ENCODE peak calls at places on chromosomes 2 and 18, in six cellular contexts. One of them, this sample, is unnamed. For H3K36me3, the result is how much of the 10 kb centered on the place peaks cover.

GRCh38 chr2:72932045-72932444 is 14.7 kb downstream of the EMX1 start:
- DNase-seq in adipocyte: no peak
- DNase-seq in brain microvascular endothelial cell: no peak
- DNase-seq in fibroblast of lung: peak
- DNase-seq in kidney epithelial cell: no peak
- DNase-seq in effector memory CD4-positive, alpha-beta T cell: no peak
- DNase-seq in this sample: no peak

GRCh38 chr2:147663964-147664363 is 180.9 kb upstream of the ACVR2A start:
- DNase-seq in adipocyte: no peak
- DNase-seq in brain microvascular endothelial cell: no peak
- DNase-seq in fibroblast of lung: no peak
- DNase-seq in kidney epithelial cell: no peak
- DNase-seq in effector memory CD4-positive, alpha-beta T cell: no peak
- DNase-seq in this sample: no peak

GRCh38 chr18:48412339-48412929 is 3.3 kb upstream of the ZBTB7C start:
- DNase-seq in adipocyte: peak
- DNase-seq in brain microvascular endothelial cell: no peak
- DNase-seq in fibroblast of lung: peak
- DNase-seq in kidney epithelial cell: no peak
- DNase-seq in effector memory CD4-positive, alpha-beta T cell: no peak
- DNase-seq in this sample: no peak

GRCh38 chr2:58698610-58699009 is 457.5 kb upstream of the FANCL start:
- DNase-seq in adipocyte: no peak
- DNase-seq in brain microvascular endothelial cell: no peak
- DNase-seq in fibroblast of lung: no peak
- DNase-seq in kidney epithelial cell: no peak
- DNase-seq in effector memory CD4-positive, alpha-beta T cell: no peak
- DNase-seq in this sample: no peak

GRCh38 chr18:457120-457519 is 43.4 kb downstream of the COLEC12 start:
- DNase-seq in adipocyte: peak
- DNase-seq in brain microvascular endothelial cell: peak
- DNase-seq in fibroblast of lung: peak
- DNase-seq in kidney epithelial cell: no peak
- DNase-seq in effector memory CD4-positive, alpha-beta T cell: no peak
- DNase-seq in this sample: no peak

GRCh38 chr18:52701219-52701935 is 361.4 kb downstream of the DCC start:
- DNase-seq in adipocyte: no peak
- DNase-seq in brain microvascular endothelial cell: no peak
- DNase-seq in fibroblast of lung: no peak
- DNase-seq in kidney epithelial cell: no peak
- DNase-seq in effector memory CD4-positive, alpha-beta T cell: no peak
- DNase-seq in this sample: no peak

GRCh38 chr2:111984213-111984604 is 70.9 kb upstream of the TMEM87B start:
- DNase-seq in adipocyte: no peak
- DNase-seq in brain microvascular endothelial cell: no peak
- DNase-seq in fibroblast of lung: no peak
- DNase-seq in kidney epithelial cell: no peak
- DNase-seq in effector memory CD4-positive, alpha-beta T cell: no peak
- DNase-seq in this sample: no peak

GRCh38 chr2:174078275-174078674 is 113.1 kb upstream of the SP3 start:
- DNase-seq in adipocyte: peak
- DNase-seq in brain microvascular endothelial cell: no peak
- DNase-seq in fibroblast of lung: peak
- DNase-seq in kidney epithelial cell: no peak
- DNase-seq in effector memory CD4-positive, alpha-beta T cell: no peak
- DNase-seq in this sample: no peak

GRCh38 chr2:145108385-145108784 is 588.5 kb upstream of the ZEB2 start:
- DNase-seq in adipocyte: no peak
- DNase-seq in brain microvascular endothelial cell: no peak
- DNase-seq in fibroblast of lung: no peak
- DNase-seq in kidney epithelial cell: no peak
- DNase-seq in effector memory CD4-positive, alpha-beta T cell: no peak
- DNase-seq in this sample: no peak

GRCh38 chr2:225865468-225865867 is 466.0 kb downstream of the NYAP2 start:
- DNase-seq in adipocyte: peak
- DNase-seq in brain microvascular endothelial cell: no peak
- DNase-seq in fibroblast of lung: peak
- DNase-seq in kidney epithelial cell: no peak
- DNase-seq in effector memory CD4-positive, alpha-beta T cell: no peak
- DNase-seq in this sample: no peak

GRCh38 chr18:74271656-74272055 is 20.1 kb downstream of the CYB5A start:
- DNase-seq in adipocyte: no peak
- DNase-seq in brain microvascular endothelial cell: no peak
- DNase-seq in fibroblast of lung: no peak
- DNase-seq in kidney epithelial cell: no peak
- DNase-seq in effector memory CD4-positive, alpha-beta T cell: no peak
- DNase-seq in this sample: no peak

GRCh38 chr2:216698291-216698690 is 2.9 kb upstream of the IGFBP5 start:
- DNase-seq in adipocyte: no peak
- DNase-seq in brain microvascular endothelial cell: no peak
- DNase-seq in fibroblast of lung: no peak
- DNase-seq in kidney epithelial cell: no peak
- DNase-seq in effector memory CD4-positive, alpha-beta T cell: no peak
- DNase-seq in this sample: no peak

GRCh38 chr2:223952280-223952968 is 4.8 kb upstream of the MRPL44 start:
- DNase-seq in adipocyte: no peak
- DNase-seq in brain microvascular endothelial cell: no peak
- DNase-seq in fibroblast of lung: no peak
- DNase-seq in kidney epithelial cell: no peak
- DNase-seq in effector memory CD4-positive, alpha-beta T cell: no peak
- DNase-seq in this sample: no peak

GRCh38 chr2:151861171-151861570 is 33.0 kb upstream of the ARL5A start:
- DNase-seq in adipocyte: peak
- DNase-seq in brain microvascular endothelial cell: no peak
- DNase-seq in fibroblast of lung: no peak
- DNase-seq in kidney epithelial cell: peak
- DNase-seq in effector memory CD4-positive, alpha-beta T cell: no peak
- DNase-seq in this sample: no peak

GRCh38 chr2:238947920-238948710 is 100.2 kb downstream of the TWIST2 start:
- DNase-seq in adipocyte: peak
- DNase-seq in brain microvascular endothelial cell: peak
- DNase-seq in fibroblast of lung: peak
- DNase-seq in kidney epithelial cell: peak
- DNase-seq in effector memory CD4-positive, alpha-beta T cell: no peak
- DNase-seq in this sample: peak

GRCh38 chr2:237512774-237513466 is 25.9 kb downstream of the MLPH start:
- DNase-seq in adipocyte: peak
- DNase-seq in brain microvascular endothelial cell: peak
- DNase-seq in fibroblast of lung: peak
- DNase-seq in kidney epithelial cell: peak
- DNase-seq in effector memory CD4-positive, alpha-beta T cell: peak
- DNase-seq in this sample: peak

GRCh38 chr2:227198866-227199265 is 34.4 kb downstream of the COL4A3 start:
- DNase-seq in adipocyte: no peak
- DNase-seq in brain microvascular endothelial cell: no peak
- DNase-seq in fibroblast of lung: no peak
- DNase-seq in kidney epithelial cell: no peak
- DNase-seq in effector memory CD4-positive, alpha-beta T cell: no peak
- DNase-seq in this sample: no peak

GRCh38 chr2:207162319-207162718 is 3.4 kb downstream of the KLF7 start:
- DNase-seq in adipocyte: peak
- DNase-seq in brain microvascular endothelial cell: no peak
- DNase-seq in fibroblast of lung: peak
- DNase-seq in kidney epithelial cell: no peak
- DNase-seq in effector memory CD4-positive, alpha-beta T cell: no peak
- DNase-seq in this sample: no peak

GRCh38 chr2:43519711-43520221 is 76.1 kb downstream of the THADA start:
- DNase-seq in adipocyte: peak
- DNase-seq in brain microvascular endothelial cell: peak
- DNase-seq in fibroblast of lung: peak
- DNase-seq in kidney epithelial cell: peak
- DNase-seq in effector memory CD4-positive, alpha-beta T cell: no peak
- DNase-seq in this sample: peak

GRCh38 chr2:170157025-170157684 is 20.8 kb upstream of the MYO3B start:
- DNase-seq in adipocyte: no peak
- DNase-seq in brain microvascular endothelial cell: peak
- DNase-seq in fibroblast of lung: peak
- DNase-seq in kidney epithelial cell: peak
- DNase-seq in effector memory CD4-positive, alpha-beta T cell: no peak
- DNase-seq in this sample: no peak

GRCh38 chr2:57146951-57147350 is 899.7 kb upstream of the VRK2 start:
- DNase-seq in adipocyte: peak
- DNase-seq in brain microvascular endothelial cell: no peak
- DNase-seq in fibroblast of lung: no peak
- DNase-seq in kidney epithelial cell: no peak
- DNase-seq in effector memory CD4-positive, alpha-beta T cell: no peak
- DNase-seq in this sample: no peak

GRCh38 chr2:67388680-67389079 is 8.5 kb upstream of the ETAA1 start:
- DNase-seq in adipocyte: no peak
- DNase-seq in brain microvascular endothelial cell: no peak
- DNase-seq in fibroblast of lung: no peak
- DNase-seq in kidney epithelial cell: no peak
- DNase-seq in effector memory CD4-positive, alpha-beta T cell: no peak
- DNase-seq in this sample: no peak

GRCh38 chr2:102159295-102159694 is 16.7 kb downstream of the IL1R1 start:
- DNase-seq in adipocyte: peak
- DNase-seq in brain microvascular endothelial cell: no peak
- DNase-seq in fibroblast of lung: no peak
- DNase-seq in kidney epithelial cell: no peak
- DNase-seq in effector memory CD4-positive, alpha-beta T cell: no peak
- DNase-seq in this sample: no peak

GRCh38 chr18:73614812-73615211 is 532.8 kb downstream of the FBXO15 start:
- DNase-seq in adipocyte: peak
- DNase-seq in brain microvascular endothelial cell: peak
- DNase-seq in fibroblast of lung: peak
- DNase-seq in kidney epithelial cell: peak
- DNase-seq in effector memory CD4-positive, alpha-beta T cell: no peak
- DNase-seq in this sample: peak

GRCh38 chr2:196481323-196481695 is 158.2 kb upstream of the CCDC150 start:
- DNase-seq in adipocyte: peak
- DNase-seq in brain microvascular endothelial cell: peak
- DNase-seq in fibroblast of lung: no peak
- DNase-seq in kidney epithelial cell: no peak
- DNase-seq in effector memory CD4-positive, alpha-beta T cell: no peak
- DNase-seq in this sample: peak

GRCh38 chr2:7748717-7749415 is 831.7 kb downstream of the RNF144A start:
- DNase-seq in adipocyte: no peak
- DNase-seq in brain microvascular endothelial cell: no peak
- DNase-seq in fibroblast of lung: no peak
- DNase-seq in kidney epithelial cell: no peak
- DNase-seq in effector memory CD4-positive, alpha-beta T cell: peak
- DNase-seq in this sample: no peak

DNA sequence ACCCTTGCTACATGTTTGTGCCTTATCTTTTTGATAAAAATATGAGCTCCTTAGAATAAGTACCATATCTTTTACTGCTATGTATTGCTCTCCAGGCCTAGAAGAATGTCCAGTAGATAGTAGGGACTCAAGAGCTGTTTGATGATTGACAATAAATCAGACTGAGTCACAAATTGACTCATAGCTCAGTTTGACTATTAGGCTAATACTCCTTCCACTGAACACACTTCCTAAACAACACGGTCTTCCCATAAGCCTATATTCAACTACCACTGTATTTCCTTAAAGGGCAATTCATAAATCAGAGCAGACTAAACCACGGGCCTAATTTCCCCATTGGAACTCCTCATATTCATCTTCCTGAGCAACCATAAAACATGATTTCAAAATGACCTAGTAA is 258.5 kb downstream of the ALK start:
- DNase-seq in adipocyte: no peak
- DNase-seq in brain microvascular endothelial cell: no peak
- DNase-seq in fibroblast of lung: no peak
- DNase-seq in kidney epithelial cell: no peak
- DNase-seq in effector memory CD4-positive, alpha-beta T cell: no peak
- DNase-seq in this sample: no peak
- H3K4me3 ChIP-seq in adipocyte: no peak
- H3K4me3 ChIP-seq in brain microvascular endothelial cell: no peak
- H3K4me3 ChIP-seq in fibroblast of lung: no peak
- H3K4me3 ChIP-seq in kidney epithelial cell: no peak
- H3K4me3 ChIP-seq in effector memory CD4-positive, alpha-beta T cell: no peak
- H3K4me3 ChIP-seq in this sample: no peak

GRCh38 chr2:55239656-55240222 is 7.3 kb downstream of the RPS27A start:
- DNase-seq in adipocyte: no peak
- DNase-seq in brain microvascular endothelial cell: no peak
- DNase-seq in fibroblast of lung: no peak
- DNase-seq in kidney epithelial cell: no peak
- DNase-seq in effector memory CD4-positive, alpha-beta T cell: no peak
- DNase-seq in this sample: no peak

GRCh38 chr2:55232863-55233657 is 572 bp downstream of the RPS27A start:
- DNase-seq in adipocyte: peak
- DNase-seq in brain microvascular endothelial cell: no peak
- DNase-seq in fibroblast of lung: peak
- DNase-seq in kidney epithelial cell: no peak
- DNase-seq in effector memory CD4-positive, alpha-beta T cell: peak
- DNase-seq in this sample: no peak

GRCh38 chr2:55235724-55236538 is 3.4 kb downstream of the RPS27A start:
- DNase-seq in adipocyte: no peak
- DNase-seq in brain microvascular endothelial cell: no peak
- DNase-seq in fibroblast of lung: no peak
- DNase-seq in kidney epithelial cell: no peak
- DNase-seq in effector memory CD4-positive, alpha-beta T cell: no peak
- DNase-seq in this sample: no peak

GRCh38 chr2:55233658-55233940 is 1.1 kb downstream of the RPS27A start:
- DNase-seq in adipocyte: no peak
- DNase-seq in brain microvascular endothelial cell: no peak
- DNase-seq in fibroblast of lung: no peak
- DNase-seq in kidney epithelial cell: no peak
- DNase-seq in effector memory CD4-positive, alpha-beta T cell: no peak
- DNase-seq in this sample: no peak

GRCh38 chr2:55236992-55237543 is 4.6 kb downstream of the RPS27A start:
- DNase-seq in adipocyte: no peak
- DNase-seq in brain microvascular endothelial cell: no peak
- DNase-seq in fibroblast of lung: no peak
- DNase-seq in kidney epithelial cell: no peak
- DNase-seq in effector memory CD4-positive, alpha-beta T cell: no peak
- DNase-seq in this sample: no peak
- H3K36me3 ChIP-seq in adipocyte: half or more
- H3K36me3 ChIP-seq in brain microvascular endothelial cell: under half
- H3K36me3 ChIP-seq in fibroblast of lung: under half
- H3K36me3 ChIP-seq in kidney epithelial cell: under half
- H3K36me3 ChIP-seq in effector memory CD4-positive, alpha-beta T cell: under half
- H3K36me3 ChIP-seq in this sample: under half

GRCh38 chr2:241159116-241159515 is 8.8 kb downstream of the PPP1R7 start:
- DNase-seq in adipocyte: no peak
- DNase-seq in brain microvascular endothelial cell: no peak
- DNase-seq in fibroblast of lung: no peak
- DNase-seq in kidney epithelial cell: no peak
- DNase-seq in effector memory CD4-positive, alpha-beta T cell: no peak
- DNase-seq in this sample: no peak
- H3K4me3 ChIP-seq in adipocyte: no peak
- H3K4me3 ChIP-seq in brain microvascular endothelial cell: no peak
- H3K4me3 ChIP-seq in fibroblast of lung: no peak
- H3K4me3 ChIP-seq in kidney epithelial cell: no peak
- H3K4me3 ChIP-seq in effector memory CD4-positive, alpha-beta T cell: no peak
- H3K4me3 ChIP-seq in this sample: no peak

DNA sequence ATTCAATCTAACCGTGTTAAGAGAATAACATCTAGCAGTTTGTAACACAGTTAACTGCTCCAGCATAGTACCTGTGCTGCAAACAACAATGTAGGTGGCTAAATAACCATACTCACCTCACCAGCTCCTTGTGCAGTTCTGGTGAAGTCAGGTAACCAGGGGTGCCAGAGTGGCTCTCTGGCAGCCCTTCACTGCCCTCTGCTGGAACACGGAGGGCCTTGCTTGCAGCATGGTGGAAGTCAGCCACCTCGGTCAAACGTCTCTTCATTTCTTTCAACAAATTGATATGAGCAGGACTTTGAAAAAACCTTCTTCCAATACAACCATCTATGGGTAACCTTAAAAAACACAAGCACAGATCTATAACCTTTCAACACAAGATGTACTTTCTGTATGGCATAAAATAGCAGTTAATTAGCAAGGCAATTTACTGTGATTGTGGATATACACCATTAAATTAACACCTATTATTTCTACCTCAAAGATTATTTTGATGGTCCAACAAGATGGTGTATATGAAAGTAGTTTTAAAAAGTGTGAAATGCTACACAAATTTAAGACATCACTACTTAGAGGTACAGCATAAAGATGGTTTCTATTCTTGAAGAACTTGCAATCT is 56.6 kb downstream of the EPG5 start:
- DNase-seq in adipocyte: peak
- DNase-seq in brain microvascular endothelial cell: peak
- DNase-seq in fibroblast of lung: peak
- DNase-seq in kidney epithelial cell: peak
- DNase-seq in effector memory CD4-positive, alpha-beta T cell: peak
- DNase-seq in this sample: no peak
- H3K36me3 ChIP-seq in adipocyte: half or more
- H3K36me3 ChIP-seq in brain microvascular endothelial cell: half or more
- H3K36me3 ChIP-seq in fibroblast of lung: under half
- H3K36me3 ChIP-seq in kidney epithelial cell: under half
- H3K36me3 ChIP-seq in effector memory CD4-positive, alpha-beta T cell: half or more
- H3K36me3 ChIP-seq in this sample: under half

This sample was measured in BJ.